ENCODE peak calls at places on chromosomes 5 and 9, in four cellular contexts. K is K562, G is A549, J is HepG2. S is an unnamed sample.

GRCh38 chr9:117145811-117146490 is 268.9 kb downstream of the ASTN2 start:
- DNase-seq in K (no peak), G (no peak), J (no peak), S (no peak)

GRCh38 chr9:126337690-126338426 is 11.2 kb downstream of the MVB12B start:
- DNase-seq in K (no peak), G (no peak), J (no peak), S (no peak)

GRCh38 chr9:3398232-3398648 is 127.6 kb downstream of the RFX3 start:
- DNase-seq in K (no peak), G (no peak), J (no peak), S (no peak)

GRCh38 chr5:87393331-87393730 is 19.4 kb downstream of the CCNH start:
- DNase-seq in K (no peak), G (peak), J (no peak), S (no peak)

GRCh38 chr9:26809795-26810194 is 82.8 kb downstream of the CAAP1 start:
- DNase-seq in K (no peak), G (peak), J (no peak), S (no peak)

GRCh38 chr5:73946926-73947455 is 321.0 kb downstream of the ARHGEF28 start:
- DNase-seq in K (no peak), G (no peak), J (no peak), S (no peak)

GRCh38 chr9:105291938-105292337 is 47.5 kb downstream of the SLC44A1 start:
- DNase-seq in K (no peak), G (no peak), J (no peak), S (no peak)

GRCh38 chr9:76581752-76582151 is 122.8 kb downstream of the GCNT1 start:
- DNase-seq in K (no peak), G (no peak), J (no peak), S (no peak)

GRCh38 chr9:22469928-22470544 is 23.4 kb downstream of the DMRTA1 start:
- DNase-seq in K (no peak), G (peak), J (peak), S (peak)

GRCh38 chr5:141040763-141041426 is 10.3 kb upstream of the PCDHB1 start:
- DNase-seq in K (peak), G (peak), J (peak), S (peak)

GRCh38 chr5:74056789-74057164 is 430.8 kb downstream of the ARHGEF28 start:
- DNase-seq in K (no peak), G (peak), J (peak), S (no peak)

GRCh38 chr9:128688501-128689292 is at the start of gene SET:
- DNase-seq in K (peak), G (peak), J (peak), S (peak)

GRCh38 chr5:151042453-151043093 is 22.2 kb downstream of the GPX3 start:
- DNase-seq in K (no peak), G (no peak), J (no peak), S (no peak)

GRCh38 chr9:36341936-36342577 is 58.0 kb downstream of the RNF38 start:
- DNase-seq in K (no peak), G (no peak), J (no peak), S (no peak)

GRCh38 chr9:36332006-36332405 is 68.1 kb downstream of the RNF38 start:
- DNase-seq in K (no peak), G (no peak), J (no peak), S (no peak)

GRCh38 chr9:36336511-36336910 is 63.6 kb downstream of the RNF38 start:
- DNase-seq in K (no peak), G (no peak), J (no peak), S (no peak)

GRCh38 chr9:36337002-36337401 is 63.1 kb downstream of the RNF38 start:
- DNase-seq in K (no peak), G (no peak), J (no peak), S (no peak)

DNA sequence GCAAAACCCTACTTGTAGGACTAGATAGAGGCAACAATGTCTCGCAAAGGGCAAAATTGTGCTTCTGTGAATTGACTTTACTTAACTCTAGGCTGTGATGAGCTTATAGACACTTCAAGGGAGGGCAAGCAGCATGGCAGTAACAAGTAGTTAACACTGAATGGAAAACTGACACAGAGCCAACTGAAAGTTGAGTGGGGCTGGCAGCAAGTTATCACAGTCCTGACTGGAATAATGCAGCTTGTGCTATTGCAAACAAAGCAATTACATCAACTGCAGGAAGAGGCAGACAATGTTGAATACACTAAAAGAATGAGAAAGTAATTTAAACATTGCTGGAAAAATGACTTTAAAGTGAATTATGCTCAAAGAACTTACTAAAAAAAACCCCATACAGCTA is 62.2 kb downstream of the RNF38 start:
- DNase-seq in K (no peak), G (no peak), J (no peak), S (no peak)
- TF ChIP-seq MAFK in K (no peak), G (no peak), J (no peak), S (no peak)

GRCh38 chr5:6602441-6602840 is 30.4 kb downstream of the NSUN2 start:
- DNase-seq in K (no peak), G (no peak), J (no peak), S (no peak)
- TF ChIP-seq HDAC2 in K (no peak), G (no peak), J (no peak), S (no peak)

GRCh38 chr9:131886839-131887238 is 147.0 kb upstream of the RAPGEF1 start:
- DNase-seq in K (no peak), G (no peak), J (no peak), S (no peak)
- TF ChIP-seq MAFK in K (no peak), G (no peak), J (no peak), S (no peak)

DNA sequence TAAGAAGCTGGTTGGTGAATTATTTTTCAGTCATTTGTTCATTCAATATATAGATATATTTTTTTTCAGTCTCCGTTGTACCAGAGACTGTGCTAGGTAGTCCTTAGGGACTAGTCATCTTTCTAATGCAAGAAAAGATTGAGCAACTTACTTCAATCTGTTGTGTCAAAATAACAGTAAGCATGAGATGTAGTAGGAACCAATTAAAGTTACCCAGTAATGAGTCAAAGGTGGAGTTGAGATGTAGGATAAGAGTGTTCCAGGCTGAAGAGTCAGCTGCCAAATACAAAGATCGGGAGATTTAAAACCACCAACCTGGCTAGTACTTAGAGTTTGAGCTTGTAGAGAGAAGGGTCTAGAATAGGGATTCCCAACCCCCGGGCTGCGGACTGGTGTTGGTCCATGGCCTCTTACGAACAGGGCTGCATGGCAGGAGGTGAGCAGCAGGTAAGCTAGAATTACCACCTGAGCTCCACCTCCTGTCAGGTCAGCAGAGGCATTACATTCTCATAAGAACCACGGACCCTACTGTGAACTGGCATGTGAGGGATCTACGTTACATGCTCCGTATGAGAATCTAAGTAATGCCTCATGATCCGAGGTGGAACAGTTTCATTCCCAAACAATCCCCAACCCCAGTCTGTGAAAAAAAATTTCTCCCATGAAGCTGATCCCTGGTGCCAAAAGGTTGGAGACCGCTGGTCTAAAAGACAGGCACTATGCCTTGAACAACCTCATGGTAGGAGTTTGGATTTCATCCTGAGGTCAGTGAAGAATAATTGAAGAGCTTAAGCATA is 1241.5 kb upstream of the WWC1 start:
- DNase-seq in K (no peak), G (no peak), J (no peak), S (no peak)
- TF ChIP-seq HDAC2 in K (no peak), G (no peak), J (no peak), S (no peak)

GRCh38 chr5:154221371-154221896 is 30.9 kb downstream of the GALNT10 start:
- DNase-seq in K (no peak), G (no peak), J (no peak), S (no peak)
- TF ChIP-seq MAFK in K (no peak), G (peak), J (peak), S (no peak)

GRCh38 chr9:131276107-131276888 is at the start of gene FAM78A:
- DNase-seq in K (no peak), G (no peak), J (no peak), S (no peak)

GRCh38 chr9:131279196-131279926 is 3.1 kb upstream of the FAM78A start:
- DNase-seq in K (peak), G (no peak), J (no peak), S (no peak)

GRCh38 chr9:131278421-131279111 is 2.3 kb upstream of the FAM78A start:
- DNase-seq in K (peak), G (no peak), J (no peak), S (no peak)

GRCh38 chr9:131276891-131277672 is 772 bp upstream of the FAM78A start:
- DNase-seq in K (peak), G (no peak), J (no peak), S (no peak)

DNA sequence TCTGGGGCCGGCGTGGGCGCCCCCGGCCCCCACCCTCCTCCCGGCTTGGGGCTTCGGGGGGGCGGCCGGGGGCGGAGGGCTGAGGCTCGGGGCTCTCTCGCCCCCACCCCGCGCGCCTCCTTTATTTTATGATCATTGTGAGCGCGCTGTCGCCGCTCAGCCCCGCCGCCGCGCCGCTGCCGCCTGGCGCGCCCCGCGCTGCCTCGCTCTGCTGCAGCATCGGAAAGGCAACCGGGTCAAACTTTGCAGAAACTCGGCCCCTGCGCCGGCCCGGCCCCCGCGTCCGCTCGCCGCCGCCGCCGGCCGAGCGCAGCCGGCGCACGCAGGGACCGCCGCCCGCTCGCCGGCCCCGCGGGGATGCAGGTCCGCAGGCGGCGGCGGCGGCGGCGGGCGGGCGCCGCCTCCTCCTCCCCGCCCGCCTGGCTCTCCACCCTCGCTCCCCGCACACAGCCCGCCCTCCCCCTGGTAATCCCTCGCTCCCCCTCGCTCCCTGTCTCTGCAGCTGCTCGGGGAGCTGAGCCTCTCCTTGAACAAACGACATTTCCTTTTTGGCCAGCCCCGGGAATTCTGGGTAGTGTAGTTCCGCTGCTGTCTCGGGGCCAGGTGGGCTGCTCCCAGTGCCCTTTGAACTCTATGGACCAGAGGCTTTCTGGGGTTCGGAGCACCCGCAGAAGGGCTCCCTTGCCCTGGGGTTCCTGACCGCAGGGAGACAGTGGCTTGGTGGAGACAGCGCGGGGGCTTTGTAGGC is 1.5 kb upstream of the FAM78A start:
- DNase-seq in K (peak), G (peak), J (peak), S (peak)
- TF ChIP-seq HDAC2 in K (no peak), G (no peak), J (no peak), S (no peak)

GRCh38 chr9:32627394-32627954 is 8.0 kb downstream of the TAF1L start:
- DNase-seq in K (no peak), G (peak), J (peak), S (no peak)
- TF ChIP-seq MAFK in K (no peak), G (peak), J (no peak), S (no peak)

GRCh38 chr9:31415184-31415583 is 969.3 kb upstream of the ACO1 start:
- DNase-seq in K (no peak), G (no peak), J (no peak), S (no peak)
- TF ChIP-seq HDAC2 in K (no peak), G (no peak), J (no peak), S (no peak)

DNA sequence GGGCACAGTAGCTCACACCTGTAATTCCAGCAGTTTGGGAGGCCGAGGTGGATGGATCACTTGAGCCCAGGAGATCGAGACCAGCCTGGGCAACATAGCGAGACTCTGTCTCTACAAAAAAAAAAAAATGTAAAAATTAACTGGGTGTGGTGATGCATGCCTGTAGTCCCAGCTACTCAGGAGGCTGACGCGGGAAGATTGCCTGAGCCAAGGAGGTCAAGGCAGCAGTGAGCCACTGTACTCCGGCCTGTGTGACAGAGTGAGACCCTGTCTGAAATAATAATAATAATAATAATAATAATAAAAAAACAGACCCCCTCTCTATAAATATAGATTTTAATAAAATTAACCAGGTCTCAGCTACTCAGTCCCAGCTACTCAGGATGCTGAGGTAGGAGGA is 179.7 kb downstream of the AOPEP start:
- DNase-seq in K (no peak), G (no peak), J (no peak), S (peak)
- TF ChIP-seq MAFK in K (no peak), G (no peak), J (no peak), S (no peak)